ENCODE peak calls at places on chromosomes 7 and 10, in seven cellular contexts. Z is HFF-Myc, R is H1, T is choroid plexus epithelial cell, Y is cardiac muscle cell, X is kidney, L is cardiac fibroblast. O is an unnamed sample.

GRCh38 chr7:26668821-26669220 is 195.6 kb downstream of the SKAP2 start:
- DNase-seq in Z (no peak), R (no peak), T (no peak), Y (no peak), X (no peak), L (no peak), O (no peak)

GRCh38 chr7:94015538-94015937 is 11.4 kb upstream of the BET1 start:
- DNase-seq in Z (no peak), R (no peak), T (no peak), Y (no peak), X (no peak), L (no peak), O (no peak)

GRCh38 chr10:28984431-28984830 is 304.4 kb upstream of the LYZL1 start:
- DNase-seq in Z (peak; percentile 48), R (no peak), T (peak; percentile 93), Y (peak; percentile 95), X (peak; percentile 96), L (peak; percentile 93), O (peak; percentile 72)

GRCh38 chr7:77383333-77383740 is 32.8 kb downstream of the GSAP start:
- DNase-seq in Z (no peak), R (no peak), T (peak; percentile 44), Y (peak; percentile 18), X (no peak), L (peak; percentile 27), O (no peak)

GRCh38 chr10:61592581-61592980 is 70.1 kb upstream of the CABCOCO1 start:
- DNase-seq in Z (no peak), R (peak; percentile 48), T (peak; percentile 18), Y (peak; percentile 20), X (no peak), L (peak; percentile 6), O (no peak)

GRCh38 chr7:22662031-22662430 is 65.0 kb upstream of the IL6 start:
- DNase-seq in Z (no peak), R (no peak), T (no peak), Y (no peak), X (no peak), L (no peak), O (no peak)

GRCh38 chr10:79437111-79437814 is 8.2 kb downstream of the ZCCHC24 start:
- DNase-seq in Z (no peak), R (no peak), T (no peak), Y (no peak), X (no peak), L (no peak), O (no peak)

GRCh38 chr7:6248581-6248980 is 23.8 kb downstream of the CYTH3 start:
- DNase-seq in Z (no peak), R (no peak), T (peak; percentile 79), Y (peak; percentile 79), X (no peak), L (peak; percentile 72), O (no peak)

GRCh38 chr10:86062151-86062550 is 304.4 kb downstream of the GRID1 start:
- DNase-seq in Z (no peak), R (no peak), T (no peak), Y (no peak), X (no peak), L (no peak), O (no peak)

GRCh38 chr7:15130666-15131541 is 228.4 kb upstream of the DGKB start:
- DNase-seq in Z (peak; percentile 6), R (no peak), T (peak; percentile 75), Y (peak; percentile 49), X (no peak), L (peak; percentile 20), O (peak; percentile 8)

GRCh38 chr10:3873728-3874461 is 88.9 kb upstream of the KLF6 start:
- DNase-seq in Z (no peak), R (no peak), T (peak; percentile 92), Y (peak; percentile 81), X (no peak), L (peak; percentile 85), O (no peak)

GRCh38 chr7:4797858-4798705 is 22.7 kb downstream of the AP5Z1 start:
- DNase-seq in Z (no peak), R (peak; percentile 94), T (peak; percentile 33), Y (peak; percentile 45), X (peak; percentile 73), L (peak; percentile 44), O (no peak)

GRCh38 chr7:13262929-13263530 is 575.6 kb downstream of the ARL4A start:
- DNase-seq in Z (no peak), R (no peak), T (peak; percentile 74), Y (peak; percentile 68), X (no peak), L (peak; percentile 65), O (no peak)

GRCh38 chr7:106462365-106462859 is 177.6 kb upstream of the NAMPT start:
- DNase-seq in Z (no peak), R (no peak), T (peak; percentile 72), Y (peak; percentile 72), X (no peak), L (peak; percentile 77), O (no peak)
- TF ChIP-seq CTCF in Z (peak; percentile 27), R (peak; percentile 13), T (peak; percentile 53), Y (peak; percentile 49), X (peak; percentile 49), L (peak; percentile 34), O (peak; percentile 47)

DNA sequence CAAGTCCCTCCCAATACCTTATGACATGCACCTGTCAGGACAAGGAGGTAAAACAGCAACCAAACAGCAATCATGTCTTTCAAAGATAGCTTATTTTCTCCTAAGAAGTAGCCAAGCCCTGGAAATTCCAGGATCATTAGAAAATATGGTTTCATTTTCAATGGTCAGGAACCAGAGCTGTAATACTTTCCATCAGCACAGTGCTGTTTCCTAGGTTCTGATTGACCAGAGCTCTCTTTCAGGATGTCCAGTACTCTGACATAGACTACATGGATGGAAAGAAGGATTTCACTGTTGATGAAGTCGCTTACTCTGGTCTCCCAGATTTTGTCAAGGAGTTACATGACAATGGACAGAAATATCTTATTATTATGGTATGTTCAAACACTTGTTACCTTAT is 29.0 kb downstream of the MGAM2 start:
- DNase-seq in Z (no peak), R (no peak), T (no peak), Y (no peak), X (no peak), L (no peak), O (no peak)
- H3K4me3 ChIP-seq in Z (no peak overlapping the region), R (no peak overlapping the region), T (no peak overlapping the region), Y (no peak overlapping the region), X (no peak overlapping the region), L (no peak overlapping the region), O (no peak overlapping the region)

DNA sequence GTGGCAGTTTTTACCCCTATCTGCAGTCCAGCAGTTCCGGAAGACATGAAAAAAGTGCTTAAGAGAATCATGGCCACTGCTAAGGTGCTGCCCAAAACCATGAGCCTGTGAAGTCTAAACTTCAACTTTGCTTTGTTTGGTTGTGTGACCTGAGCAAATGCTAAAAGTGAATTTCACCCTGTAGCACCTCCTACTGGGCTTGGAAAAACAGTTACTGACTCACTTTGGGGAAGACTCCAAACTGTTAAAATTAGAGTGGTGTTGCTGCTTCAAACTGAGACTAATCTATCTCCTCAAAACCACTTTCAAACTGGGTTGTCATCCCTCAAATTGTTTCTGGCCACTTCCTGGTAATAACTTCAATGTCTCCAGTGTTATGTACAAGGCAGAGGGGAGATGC is 21.3 kb downstream of the MKX start:
- DNase-seq in Z (no peak), R (no peak), T (no peak), Y (no peak), X (no peak), L (no peak), O (no peak)
- TF ChIP-seq CTCF in Z (peak; percentile 56), R (peak; percentile 67), T (peak; percentile 32), Y (peak; percentile 17), X (no peak), L (no peak), O (peak; percentile 55)

DNA sequence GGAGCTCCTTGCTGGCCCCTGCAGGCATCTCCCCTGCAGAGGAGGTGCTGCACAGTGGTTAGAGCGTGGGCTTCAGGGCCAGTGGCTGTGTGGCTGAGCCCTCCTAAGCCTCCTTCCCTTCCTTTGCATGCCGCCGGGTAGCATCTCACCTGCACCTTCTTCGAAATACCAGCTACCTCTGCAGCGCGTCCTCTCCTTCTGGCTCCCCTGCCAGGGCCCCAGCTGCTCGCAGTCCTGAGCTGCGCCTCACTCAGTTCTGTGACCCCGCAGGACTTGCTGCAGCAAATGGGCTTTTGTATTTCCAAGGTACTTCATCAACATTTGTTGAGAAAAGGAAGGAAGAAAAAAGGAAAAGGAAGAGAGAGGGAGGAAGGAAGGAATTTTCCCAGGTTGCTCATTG is 146.7 kb upstream of the PRR15 start:
- DNase-seq in Z (no peak), R (no peak), T (no peak), Y (no peak), X (no peak), L (no peak), O (no peak)
- H3K4me3 ChIP-seq in Z (no peak overlapping the region), R (no peak overlapping the region), T (no peak overlapping the region), Y (no peak overlapping the region), X (no peak overlapping the region), L (no peak overlapping the region), O (no peak overlapping the region)